ENCODE peak calls at places on chromosomes 1 and 21, in seven cellular contexts. Q is sciatic nerve, U is GDM1, A is NCI-H1436, S is K562, G is esophagus squamous epithelium, E is PC-3. F is an unnamed sample.

GRCh38 chr1:29532741-29533140 is 296.4 kb downstream of the PTPRU start:
- DNase-seq in S (no peak), E (no peak), U (no peak), A (no peak), G (no peak), Q (peak; percentile 6), F (no peak)

GRCh38 chr1:32896451-32896850 is 4.7 kb downstream of the TMEM54 start:
- DNase-seq in A (no peak), S (no peak), G (no peak), Q (no peak), E (no peak), U (no peak), F (no peak)

GRCh38 chr1:202966006-202966904 is 802 bp downstream of the CYB5R1 start:
- DNase-seq in E (no peak), A (no peak), G (no peak), Q (no peak), U (no peak), S (peak; percentile 52), F (no peak)

GRCh38 chr21:41684381-41685245 is 82.2 kb downstream of the RIPK4 start:
- DNase-seq in G (no peak), U (no peak), S (no peak), A (no peak), Q (peak; percentile 55), E (peak; percentile 86), F (peak; percentile 69)

GRCh38 chr1:202642619-202643291 is 67.5 kb downstream of the SYT2 start:
- DNase-seq in G (no peak), A (no peak), S (no peak), U (no peak), Q (no peak), E (no peak), F (no peak)

GRCh38 chr1:55833452-55834160 is 618.4 kb upstream of the USP24 start:
- DNase-seq in Q (no peak), S (no peak), E (no peak), A (no peak), U (no peak), G (no peak), F (no peak)

GRCh38 chr1:75233302-75233929 is 99.2 kb downstream of the LHX8 start:
- DNase-seq in U (no peak), Q (no peak), A (peak; percentile 48), S (peak; percentile 31), E (peak; percentile 64), G (no peak), F (peak; percentile 2)

GRCh38 chr1:234409328-234409727 is 36.1 kb downstream of the COA6 start:
- DNase-seq in U (no peak), G (no peak), S (no peak), E (no peak), Q (no peak), A (no peak), F (no peak)

GRCh38 chr21:42058631-42059111 is 12.4 kb upstream of the UMODL1 start:
- DNase-seq in E (no peak), U (no peak), Q (no peak), G (no peak), S (no peak), A (no peak), F (no peak)

GRCh38 chr1:114139540-114139939 is 14.1 kb downstream of the SYT6 start:
- DNase-seq in U (no peak), A (no peak), G (no peak), S (no peak), Q (no peak), E (no peak), F (no peak)

GRCh38 chr1:71228727-71229371 is 148.0 kb upstream of the ZRANB2 start:
- DNase-seq in E (no peak), G (no peak), A (no peak), S (no peak), U (no peak), Q (no peak), F (peak; percentile 15)

GRCh38 chr1:212637902-212638301 is 29.3 kb downstream of the ATF3 start:
- DNase-seq in E (no peak), Q (no peak), G (no peak), U (no peak), S (no peak), A (no peak), F (no peak)

GRCh38 chr1:38045431-38046332 is 911 bp downstream of the POU3F1 start:
- DNase-seq in G (no peak), A (no peak), E (no peak), S (no peak), Q (no peak), U (no peak), F (peak; percentile 80)

GRCh38 chr1:186183219-186183618 is 191.8 kb downstream of the TPR start:
- DNase-seq in Q (no peak), S (no peak), G (no peak), U (no peak), E (peak; percentile 91), A (no peak), F (no peak)

GRCh38 chr1:94753171-94753972 is 66.8 kb upstream of the SLC44A3 start:
- DNase-seq in A (no peak), E (no peak), G (no peak), Q (no peak), S (no peak), U (no peak), F (peak; percentile 12)

GRCh38 chr1:173545688-173546087 is 57.2 kb downstream of the SLC9C2 start:
- DNase-seq in U (no peak), A (no peak), S (no peak), E (peak; percentile 40), G (no peak), Q (no peak), F (no peak)

GRCh38 chr1:56068908-56069307 is 510.5 kb downstream of the PLPP3 start:
- DNase-seq in E (peak; percentile 78), G (no peak), S (no peak), U (no peak), Q (no peak), A (no peak), F (no peak)

GRCh38 chr1:213987422-213987875 is 324 bp upstream of the PROX1 start:
- DNase-seq in G (no peak), A (peak; percentile 70), U (no peak), Q (no peak), E (peak; percentile 30), S (no peak), F (no peak)

GRCh38 chr1:206693029-206693428 is 8.3 kb downstream of the MAPKAPK2 start:
- DNase-seq in S (no peak), E (peak; percentile 29), A (no peak), U (no peak), G (no peak), Q (no peak), F (peak; percentile 14)